ENCODE peak calls at places on chromosomes 11 and 22, in four cellular contexts. One of them, this sample, is unnamed.

GRCh38 chr11:104916442-104916841 is 18.2 kb upstream of the CASP12 start:
- DNase-seq in NCI-H69: no peak
- DNase-seq in activated CD4-positive, alpha-beta T cell treated with anti-CD3 and anti-CD28 coated beads, Interleukin-2, amount 10 ng/mL, durations not matched to agents 24 days and 14 days: no peak
- DNase-seq in HTR-8/SVneo: no peak
- DNase-seq in this sample: no peak

GRCh38 chr11:129376658-129377341 is 1.2 kb downstream of the BARX2 start:
- DNase-seq in NCI-H69: no peak
- DNase-seq in activated CD4-positive, alpha-beta T cell treated with anti-CD3 and anti-CD28 coated beads, Interleukin-2, amount 10 ng/mL, durations not matched to agents 24 days and 14 days: no peak
- DNase-seq in HTR-8/SVneo: no peak
- DNase-seq in this sample: no peak

GRCh38 chr11:61610905-61611304 is 30.0 kb upstream of the SYT7 start:
- DNase-seq in NCI-H69: peak; percentile 50
- DNase-seq in activated CD4-positive, alpha-beta T cell treated with anti-CD3 and anti-CD28 coated beads, Interleukin-2, amount 10 ng/mL, durations not matched to agents 24 days and 14 days: no peak
- DNase-seq in HTR-8/SVneo: no peak
- DNase-seq in this sample: no peak

GRCh38 chr22:42052765-42053164 is 17.8 kb downstream of the NAGA start:
- DNase-seq in NCI-H69: no peak
- DNase-seq in activated CD4-positive, alpha-beta T cell treated with anti-CD3 and anti-CD28 coated beads, Interleukin-2, amount 10 ng/mL, durations not matched to agents 24 days and 14 days: no peak
- DNase-seq in HTR-8/SVneo: no peak
- DNase-seq in this sample: no peak

GRCh38 chr22:43515902-43516301 is 104.1 kb downstream of the MPPED1 start:
- DNase-seq in NCI-H69: peak; percentile 49
- DNase-seq in activated CD4-positive, alpha-beta T cell treated with anti-CD3 and anti-CD28 coated beads, Interleukin-2, amount 10 ng/mL, durations not matched to agents 24 days and 14 days: no peak
- DNase-seq in HTR-8/SVneo: no peak
- DNase-seq in this sample: no peak

GRCh38 chr11:76336597-76336996 is 44.3 kb downstream of the THAP12 start:
- DNase-seq in NCI-H69: no peak
- DNase-seq in activated CD4-positive, alpha-beta T cell treated with anti-CD3 and anti-CD28 coated beads, Interleukin-2, amount 10 ng/mL, durations not matched to agents 24 days and 14 days: no peak
- DNase-seq in HTR-8/SVneo: no peak
- DNase-seq in this sample: no peak

GRCh38 chr11:36278531-36279245 is 10.5 kb downstream of the COMMD9 start:
- DNase-seq in NCI-H69: no peak
- DNase-seq in activated CD4-positive, alpha-beta T cell treated with anti-CD3 and anti-CD28 coated beads, Interleukin-2, amount 10 ng/mL, durations not matched to agents 24 days and 14 days: no peak
- DNase-seq in HTR-8/SVneo: no peak
- DNase-seq in this sample: no peak

GRCh38 chr11:1638344-1638743 is 8.8 kb downstream of the KRTAP5-5 start:
- DNase-seq in NCI-H69: peak; percentile 75
- DNase-seq in activated CD4-positive, alpha-beta T cell treated with anti-CD3 and anti-CD28 coated beads, Interleukin-2, amount 10 ng/mL, durations not matched to agents 24 days and 14 days: no peak
- DNase-seq in HTR-8/SVneo: no peak
- DNase-seq in this sample: no peak

GRCh38 chr11:115548878-115549528 is 44.8 kb upstream of the CADM1 start:
- DNase-seq in NCI-H69: peak; percentile 99
- DNase-seq in activated CD4-positive, alpha-beta T cell treated with anti-CD3 and anti-CD28 coated beads, Interleukin-2, amount 10 ng/mL, durations not matched to agents 24 days and 14 days: no peak
- DNase-seq in HTR-8/SVneo: no peak
- DNase-seq in this sample: no peak

GRCh38 chr22:47850644-47851151 is 1088.2 kb downstream of the TBC1D22A start:
- DNase-seq in NCI-H69: peak; percentile 92
- DNase-seq in activated CD4-positive, alpha-beta T cell treated with anti-CD3 and anti-CD28 coated beads, Interleukin-2, amount 10 ng/mL, durations not matched to agents 24 days and 14 days: no peak
- DNase-seq in HTR-8/SVneo: no peak
- DNase-seq in this sample: no peak

GRCh38 chr11:127711748-127712147 is 711.2 kb upstream of the KIRREL3 start:
- DNase-seq in NCI-H69: no peak
- DNase-seq in activated CD4-positive, alpha-beta T cell treated with anti-CD3 and anti-CD28 coated beads, Interleukin-2, amount 10 ng/mL, durations not matched to agents 24 days and 14 days: no peak
- DNase-seq in HTR-8/SVneo: no peak
- DNase-seq in this sample: no peak

GRCh38 chr11:115925568-115925904 is 421.3 kb upstream of the CADM1 start:
- DNase-seq in NCI-H69: no peak
- DNase-seq in activated CD4-positive, alpha-beta T cell treated with anti-CD3 and anti-CD28 coated beads, Interleukin-2, amount 10 ng/mL, durations not matched to agents 24 days and 14 days: no peak
- DNase-seq in HTR-8/SVneo: no peak
- DNase-seq in this sample: no peak

GRCh38 chr11:33957304-33957917 is 65.5 kb upstream of the LMO2 start:
- DNase-seq in NCI-H69: no peak
- DNase-seq in activated CD4-positive, alpha-beta T cell treated with anti-CD3 and anti-CD28 coated beads, Interleukin-2, amount 10 ng/mL, durations not matched to agents 24 days and 14 days: no peak
- DNase-seq in HTR-8/SVneo: no peak
- DNase-seq in this sample: no peak

GRCh38 chr11:125626381-125626950 is 1.5 kb downstream of the CHEK1 start:
- DNase-seq in NCI-H69: no peak
- DNase-seq in activated CD4-positive, alpha-beta T cell treated with anti-CD3 and anti-CD28 coated beads, Interleukin-2, amount 10 ng/mL, durations not matched to agents 24 days and 14 days: peak; percentile 80
- DNase-seq in HTR-8/SVneo: peak; percentile 66
- DNase-seq in this sample: peak; percentile 90

GRCh38 chr11:74325649-74326645 is 14.5 kb upstream of the P4HA3 start:
- DNase-seq in NCI-H69: peak; percentile 76
- DNase-seq in activated CD4-positive, alpha-beta T cell treated with anti-CD3 and anti-CD28 coated beads, Interleukin-2, amount 10 ng/mL, durations not matched to agents 24 days and 14 days: no peak
- DNase-seq in HTR-8/SVneo: no peak
- DNase-seq in this sample: peak; percentile 75

GRCh38 chr22:39303358-39303757 is 16.1 kb downstream of the RPL3 start:
- DNase-seq in NCI-H69: no peak
- DNase-seq in activated CD4-positive, alpha-beta T cell treated with anti-CD3 and anti-CD28 coated beads, Interleukin-2, amount 10 ng/mL, durations not matched to agents 24 days and 14 days: no peak
- DNase-seq in HTR-8/SVneo: no peak
- DNase-seq in this sample: no peak

GRCh38 chr22:44354288-44354687 is 41.5 kb upstream of the SHISAL1 start:
- DNase-seq in NCI-H69: no peak
- DNase-seq in activated CD4-positive, alpha-beta T cell treated with anti-CD3 and anti-CD28 coated beads, Interleukin-2, amount 10 ng/mL, durations not matched to agents 24 days and 14 days: no peak
- DNase-seq in HTR-8/SVneo: no peak
- DNase-seq in this sample: no peak

GRCh38 chr11:100830978-100831732 is 144.1 kb downstream of the ARHGAP42 start:
- DNase-seq in NCI-H69: peak; percentile 57
- DNase-seq in activated CD4-positive, alpha-beta T cell treated with anti-CD3 and anti-CD28 coated beads, Interleukin-2, amount 10 ng/mL, durations not matched to agents 24 days and 14 days: no peak
- DNase-seq in HTR-8/SVneo: peak; percentile 59
- DNase-seq in this sample: no peak

GRCh38 chr11:21710791-21711190 is 482.1 kb upstream of the ANO5 start:
- DNase-seq in NCI-H69: peak; percentile 84
- DNase-seq in activated CD4-positive, alpha-beta T cell treated with anti-CD3 and anti-CD28 coated beads, Interleukin-2, amount 10 ng/mL, durations not matched to agents 24 days and 14 days: no peak
- DNase-seq in HTR-8/SVneo: no peak
- DNase-seq in this sample: no peak

GRCh38 chr11:122709042-122709760 is 53.7 kb downstream of the UBASH3B start:
- DNase-seq in NCI-H69: no peak
- DNase-seq in activated CD4-positive, alpha-beta T cell treated with anti-CD3 and anti-CD28 coated beads, Interleukin-2, amount 10 ng/mL, durations not matched to agents 24 days and 14 days: no peak
- DNase-seq in HTR-8/SVneo: no peak
- DNase-seq in this sample: peak; percentile 43

GRCh38 chr11:41921991-41922390 is 462.5 kb upstream of the LRRC4C start:
- DNase-seq in NCI-H69: no peak
- DNase-seq in activated CD4-positive, alpha-beta T cell treated with anti-CD3 and anti-CD28 coated beads, Interleukin-2, amount 10 ng/mL, durations not matched to agents 24 days and 14 days: no peak
- DNase-seq in HTR-8/SVneo: no peak
- DNase-seq in this sample: no peak

GRCh38 chr22:27110985-27111451 is 453.6 kb downstream of the MIAT start:
- DNase-seq in NCI-H69: no peak
- DNase-seq in activated CD4-positive, alpha-beta T cell treated with anti-CD3 and anti-CD28 coated beads, Interleukin-2, amount 10 ng/mL, durations not matched to agents 24 days and 14 days: no peak
- DNase-seq in HTR-8/SVneo: peak; percentile 69
- DNase-seq in this sample: no peak

GRCh38 chr11:133803026-133803425 is 42.3 kb downstream of the SPATA19 start:
- DNase-seq in NCI-H69: no peak
- DNase-seq in activated CD4-positive, alpha-beta T cell treated with anti-CD3 and anti-CD28 coated beads, Interleukin-2, amount 10 ng/mL, durations not matched to agents 24 days and 14 days: no peak
- DNase-seq in HTR-8/SVneo: no peak
- DNase-seq in this sample: no peak

GRCh38 chr22:40238425-40239344 is 61.0 kb downstream of the TNRC6B start:
- DNase-seq in NCI-H69: no peak
- DNase-seq in activated CD4-positive, alpha-beta T cell treated with anti-CD3 and anti-CD28 coated beads, Interleukin-2, amount 10 ng/mL, durations not matched to agents 24 days and 14 days: no peak
- DNase-seq in HTR-8/SVneo: peak; percentile 65
- DNase-seq in this sample: no peak

GRCh38 chr11:113567097-113567496 is 91.9 kb upstream of the DRD2 start:
- DNase-seq in NCI-H69: no peak
- DNase-seq in activated CD4-positive, alpha-beta T cell treated with anti-CD3 and anti-CD28 coated beads, Interleukin-2, amount 10 ng/mL, durations not matched to agents 24 days and 14 days: no peak
- DNase-seq in HTR-8/SVneo: no peak
- DNase-seq in this sample: no peak

GRCh38 chr22:37267661-37268413 is 14.5 kb upstream of the CYTH4 start:
- DNase-seq in NCI-H69: no peak
- DNase-seq in activated CD4-positive, alpha-beta T cell treated with anti-CD3 and anti-CD28 coated beads, Interleukin-2, amount 10 ng/mL, durations not matched to agents 24 days and 14 days: no peak
- DNase-seq in HTR-8/SVneo: no peak
- DNase-seq in this sample: no peak

GRCh38 chr22:22709719-22710445 is 65.5 kb downstream of the GGTLC2 start:
- DNase-seq in NCI-H69: peak; percentile 41
- DNase-seq in activated CD4-positive, alpha-beta T cell treated with anti-CD3 and anti-CD28 coated beads, Interleukin-2, amount 10 ng/mL, durations not matched to agents 24 days and 14 days: no peak
- DNase-seq in HTR-8/SVneo: no peak
- DNase-seq in this sample: no peak

GRCh38 chr11:35619754-35620640 is 1.7 kb downstream of the FJX1 start:
- DNase-seq in NCI-H69: peak; percentile 83
- DNase-seq in activated CD4-positive, alpha-beta T cell treated with anti-CD3 and anti-CD28 coated beads, Interleukin-2, amount 10 ng/mL, durations not matched to agents 24 days and 14 days: no peak
- DNase-seq in HTR-8/SVneo: peak; percentile 37
- DNase-seq in this sample: no peak

GRCh38 chr11:103661185-103661584 is 375.3 kb upstream of the DDI1 start:
- DNase-seq in NCI-H69: no peak
- DNase-seq in activated CD4-positive, alpha-beta T cell treated with anti-CD3 and anti-CD28 coated beads, Interleukin-2, amount 10 ng/mL, durations not matched to agents 24 days and 14 days: no peak
- DNase-seq in HTR-8/SVneo: no peak
- DNase-seq in this sample: no peak

GRCh38 chr11:44505591-44506054 is 59.8 kb upstream of the CD82 start:
- DNase-seq in NCI-H69: no peak
- DNase-seq in activated CD4-positive, alpha-beta T cell treated with anti-CD3 and anti-CD28 coated beads, Interleukin-2, amount 10 ng/mL, durations not matched to agents 24 days and 14 days: no peak
- DNase-seq in HTR-8/SVneo: no peak
- DNase-seq in this sample: peak; percentile 26